ENCODE peak calls at places on chromosomes 13 and 19, in five cellular contexts. One of them, this sample, is unnamed.
A peak's percentile ranks its signal among the peaks of the same experiment; 100 is the strongest.

GRCh38 chr19:17530586-17530985 is 19.1 kb downstream of the PGLS start:
- DNase-seq in kidney tubule cell: no peak
- DNase-seq in MCF 10A: no peak
- DNase-seq in uterus: no peak
- DNase-seq in Calu3: no peak
- DNase-seq in this sample: no peak

GRCh38 chr19:39078436-39079200 is 5.5 kb upstream of the ACP7 start:
- DNase-seq in kidney tubule cell: peak; percentile 93
- DNase-seq in MCF 10A: peak; percentile 96
- DNase-seq in uterus: no peak
- DNase-seq in Calu3: peak; percentile 76
- DNase-seq in this sample: peak; percentile 96

GRCh38 chr13:112358156-112358555 is 18.0 kb upstream of the SPACA7 start:
- DNase-seq in kidney tubule cell: no peak
- DNase-seq in MCF 10A: no peak
- DNase-seq in uterus: no peak
- DNase-seq in Calu3: no peak
- DNase-seq in this sample: no peak

GRCh38 chr13:29505511-29505910 is 90.0 kb downstream of the SLC7A1 start:
- DNase-seq in kidney tubule cell: no peak
- DNase-seq in MCF 10A: no peak
- DNase-seq in uterus: no peak
- DNase-seq in Calu3: no peak
- DNase-seq in this sample: no peak

GRCh38 chr19:39362682-39363657 is 20.7 kb downstream of the SAMD4B start:
- DNase-seq in kidney tubule cell: peak; percentile 83
- DNase-seq in MCF 10A: peak; percentile 8
- DNase-seq in uterus: peak; percentile 54
- DNase-seq in Calu3: no peak
- DNase-seq in this sample: no peak

GRCh38 chr13:89375839-89376238 is 1704.7 kb downstream of the SLITRK5 start:
- DNase-seq in kidney tubule cell: peak; percentile 39
- DNase-seq in MCF 10A: peak; percentile 49
- DNase-seq in uterus: no peak
- DNase-seq in Calu3: no peak
- DNase-seq in this sample: no peak

GRCh38 chr19:48877900-48878218 is 5.6 kb downstream of the PPP1R15A start:
- DNase-seq in kidney tubule cell: no peak
- DNase-seq in MCF 10A: no peak
- DNase-seq in uterus: no peak
- DNase-seq in Calu3: no peak
- DNase-seq in this sample: no peak

GRCh38 chr19:6238643-6239281 is 41.0 kb downstream of the MLLT1 start:
- DNase-seq in kidney tubule cell: no peak
- DNase-seq in MCF 10A: peak; percentile 79
- DNase-seq in uterus: peak; percentile 78
- DNase-seq in Calu3: no peak
- DNase-seq in this sample: no peak

GRCh38 chr13:32881792-32882175 is 134.4 kb upstream of the KL start:
- DNase-seq in kidney tubule cell: peak; percentile 38
- DNase-seq in MCF 10A: peak; percentile 92
- DNase-seq in uterus: no peak
- DNase-seq in Calu3: no peak
- DNase-seq in this sample: no peak

GRCh38 chr19:10549733-10550132 is 6.0 kb downstream of the ATG4D start:
- DNase-seq in kidney tubule cell: no peak
- DNase-seq in MCF 10A: no peak
- DNase-seq in uterus: no peak
- DNase-seq in Calu3: no peak
- DNase-seq in this sample: no peak

GRCh38 chr13:79485014-79485441 is 4.1 kb downstream of the NDFIP2 start:
- DNase-seq in kidney tubule cell: peak; percentile 95
- DNase-seq in MCF 10A: peak; percentile 67
- DNase-seq in uterus: no peak
- DNase-seq in Calu3: peak; percentile 10
- DNase-seq in this sample: no peak

GRCh38 chr13:49315036-49315565 is 67.4 kb downstream of the CDADC1 start:
- DNase-seq in kidney tubule cell: peak; percentile 43
- DNase-seq in MCF 10A: no peak
- DNase-seq in uterus: no peak
- DNase-seq in Calu3: no peak
- DNase-seq in this sample: no peak

GRCh38 chr13:94128430-94128829 is 351.1 kb downstream of the DCT start:
- DNase-seq in kidney tubule cell: peak; percentile 78
- DNase-seq in MCF 10A: no peak
- DNase-seq in uterus: peak; percentile 21
- DNase-seq in Calu3: no peak
- DNase-seq in this sample: peak; percentile 52

GRCh38 chr13:71874490-71874889 is 7.5 kb upstream of the DACH1 start:
- DNase-seq in kidney tubule cell: no peak
- DNase-seq in MCF 10A: no peak
- DNase-seq in uterus: no peak
- DNase-seq in Calu3: no peak
- DNase-seq in this sample: no peak

GRCh38 chr19:19526581-19527370 is 1.9 kb upstream of the YJEFN3 start:
- DNase-seq in kidney tubule cell: no peak
- DNase-seq in MCF 10A: no peak
- DNase-seq in uterus: no peak
- DNase-seq in Calu3: no peak
- DNase-seq in this sample: no peak

GRCh38 chr13:97921146-97921776 is 32.2 kb upstream of the IPO5 start:
- DNase-seq in kidney tubule cell: no peak
- DNase-seq in MCF 10A: no peak
- DNase-seq in uterus: no peak
- DNase-seq in Calu3: no peak
- DNase-seq in this sample: no peak

GRCh38 chr13:98478134-98479129 is 98.5 kb downstream of the STK24 start:
- DNase-seq in kidney tubule cell: peak; percentile 90
- DNase-seq in MCF 10A: peak; percentile 23
- DNase-seq in uterus: no peak
- DNase-seq in Calu3: no peak
- DNase-seq in this sample: no peak

GRCh38 chr13:113153810-113154748 is 4.4 kb upstream of the PROZ start:
- DNase-seq in kidney tubule cell: peak; percentile 66
- DNase-seq in MCF 10A: peak; percentile 61
- DNase-seq in uterus: peak; percentile 77
- DNase-seq in Calu3: peak; percentile 34
- DNase-seq in this sample: peak; percentile 84

GRCh38 chr19:15372891-15373301 is 6.7 kb downstream of the AKAP8 start:
- DNase-seq in kidney tubule cell: no peak
- DNase-seq in MCF 10A: no peak
- DNase-seq in uterus: no peak
- DNase-seq in Calu3: no peak
- DNase-seq in this sample: no peak

GRCh38 chr13:36332986-36333385 is 13.2 kb downstream of the SPART start:
- DNase-seq in kidney tubule cell: peak; percentile 49
- DNase-seq in MCF 10A: peak; percentile 45
- DNase-seq in uterus: no peak
- DNase-seq in Calu3: no peak
- DNase-seq in this sample: no peak

GRCh38 chr19:51200071-51200470 is 24.8 kb upstream of the CD33 start:
- DNase-seq in kidney tubule cell: no peak
- DNase-seq in MCF 10A: no peak
- DNase-seq in uterus: no peak
- DNase-seq in Calu3: no peak
- DNase-seq in this sample: no peak

GRCh38 chr13:35768551-35768950 is 292.1 kb upstream of the MAB21L1 start:
- DNase-seq in kidney tubule cell: peak; percentile 20
- DNase-seq in MCF 10A: no peak
- DNase-seq in uterus: no peak
- DNase-seq in Calu3: no peak
- DNase-seq in this sample: no peak

GRCh38 chr13:80977168-80977567 is 636.2 kb upstream of the SPRY2 start:
- DNase-seq in kidney tubule cell: no peak
- DNase-seq in MCF 10A: no peak
- DNase-seq in uterus: no peak
- DNase-seq in Calu3: no peak
- DNase-seq in this sample: no peak

GRCh38 chr19:19224852-19225494 is 13.2 kb downstream of the NCAN start:
- DNase-seq in kidney tubule cell: peak; percentile 69
- DNase-seq in MCF 10A: peak; percentile 64
- DNase-seq in uterus: peak; percentile 40
- DNase-seq in Calu3: peak; percentile 81
- DNase-seq in this sample: no peak

GRCh38 chr13:110185696-110186095 is 121.3 kb downstream of the COL4A1 start:
- DNase-seq in kidney tubule cell: no peak
- DNase-seq in MCF 10A: no peak
- DNase-seq in uterus: no peak
- DNase-seq in Calu3: no peak
- DNase-seq in this sample: no peak

GRCh38 chr13:108508263-108508662 is 121.1 kb upstream of the MYO16 start:
- DNase-seq in kidney tubule cell: peak; percentile 16
- DNase-seq in MCF 10A: peak; percentile 29
- DNase-seq in uterus: no peak
- DNase-seq in Calu3: peak; percentile 0
- DNase-seq in this sample: no peak

GRCh38 chr19:10289836-10290438 is at the start of gene ICAM5:
- DNase-seq in kidney tubule cell: no peak
- DNase-seq in MCF 10A: peak; percentile 52
- DNase-seq in uterus: no peak
- DNase-seq in Calu3: no peak
- DNase-seq in this sample: no peak

GRCh38 chr19:29806098-29806866 is 5.5 kb upstream of the CCNE1 start:
- DNase-seq in kidney tubule cell: no peak
- DNase-seq in MCF 10A: no peak
- DNase-seq in uterus: no peak
- DNase-seq in Calu3: no peak
- DNase-seq in this sample: no peak

GRCh38 chr13:73412933-73413332 is 354.1 kb downstream of the KLF5 start:
- DNase-seq in kidney tubule cell: peak; percentile 58
- DNase-seq in MCF 10A: peak; percentile 76
- DNase-seq in uterus: no peak
- DNase-seq in Calu3: no peak
- DNase-seq in this sample: no peak

GRCh38 chr13:26344980-26345379 is 91.1 kb downstream of the CDK8 start:
- DNase-seq in kidney tubule cell: peak; percentile 16
- DNase-seq in MCF 10A: no peak
- DNase-seq in uterus: no peak
- DNase-seq in Calu3: no peak
- DNase-seq in this sample: no peak

This sample was measured in globus pallidus.